ENCODE peak calls at places on chromosome 5, in four cellular contexts. D is GM23248, M is fibroblast of lung, O is endothelial cell of umbilical vein. X is an unnamed sample.

GRCh38 chr5:32443541-32444190 is 874 bp downstream of the ZFR start:
- DNase-seq in D (peak), M (peak), O (peak), X (peak)

GRCh38 chr5:125525356-125525755 is 778.9 kb upstream of the ZNF608 start:
- DNase-seq in M (no peak), O (no peak), D (no peak), X (no peak)

GRCh38 chr5:107381189-107381856 is 289.4 kb downstream of the EFNA5 start:
- DNase-seq in D (peak), O (no peak), M (peak), X (no peak)

GRCh38 chr5:135446186-135446585 is 962 bp downstream of the DCANP1 start:
- DNase-seq in M (no peak), D (no peak), O (no peak), X (no peak)

GRCh38 chr5:89299998-89300397 is 417.0 kb upstream of the MEF2C start:
- DNase-seq in D (no peak), M (no peak), O (no peak), X (no peak)

GRCh38 chr5:175464414-175465233 is 13.7 kb upstream of the SFXN1 start:
- DNase-seq in M (peak), D (peak), O (peak), X (no peak)

GRCh38 chr5:150440948-150441812 is 8.4 kb downstream of the RPS14 start:
- DNase-seq in O (no peak), M (no peak), D (no peak), X (no peak)

GRCh38 chr5:8606231-8606630 is 737.3 kb downstream of the MTRR start:
- DNase-seq in D (no peak), M (no peak), O (no peak), X (no peak)

GRCh38 chr5:149510136-149510535 is 41.1 kb downstream of the CSNK1A1 start:
- DNase-seq in M (no peak), D (no peak), O (no peak), X (no peak)

GRCh38 chr5:74624501-74624900 is 16.0 kb downstream of the ENC1 start:
- DNase-seq in O (no peak), D (no peak), M (no peak), X (no peak)

GRCh38 chr5:156326718-156327259 is at the start of gene SGCD:
- DNase-seq in M (peak), D (peak), O (peak), X (peak)

GRCh38 chr5:172002310-172002709 is 4.1 kb downstream of the FBXW11 start:
- DNase-seq in D (peak), M (no peak), O (peak), X (no peak)

GRCh38 chr5:159156839-159157238 is 52.5 kb downstream of the RNF145 start:
- DNase-seq in D (peak), M (peak), O (peak), X (peak)

DNA sequence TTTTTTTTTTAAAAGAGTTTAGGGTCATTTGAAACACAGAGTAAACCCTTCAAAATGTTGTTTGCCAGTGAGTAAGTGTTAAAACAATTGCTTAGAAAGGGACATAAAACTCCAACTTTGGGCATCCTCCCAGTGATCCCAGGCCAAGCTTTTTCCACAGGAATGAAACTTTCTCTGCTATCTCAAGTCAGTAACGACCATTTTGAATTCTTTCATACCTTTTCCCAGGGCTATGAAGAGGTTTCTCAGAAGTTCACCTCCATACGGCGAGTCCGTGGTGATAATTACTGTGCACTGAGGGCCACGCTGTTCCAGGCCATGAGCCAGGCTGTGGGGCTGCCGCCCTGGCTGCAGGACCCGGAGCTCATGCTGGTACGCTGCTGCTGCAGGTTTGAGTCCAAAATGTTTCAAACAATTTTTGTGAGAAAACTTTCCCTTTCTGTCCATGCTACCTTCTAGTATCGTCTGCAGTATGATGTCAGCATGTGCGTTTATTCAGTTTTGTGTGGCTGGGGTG is 16.8 kb downstream of the OTULIN start:
- DNase-seq in M (no peak), D (no peak), O (no peak), X (peak)
- H3K4me3 ChIP-seq in M (no peak), D (no peak), O (no peak), X (no peak)

GRCh38 chr5:16879650-16880049 is 56.4 kb downstream of the MYO10 start:
- DNase-seq in O (no peak), M (no peak), D (no peak), X (no peak)
- H3K4me3 ChIP-seq in O (no peak), M (no peak), D (no peak), X (no peak)

DNA sequence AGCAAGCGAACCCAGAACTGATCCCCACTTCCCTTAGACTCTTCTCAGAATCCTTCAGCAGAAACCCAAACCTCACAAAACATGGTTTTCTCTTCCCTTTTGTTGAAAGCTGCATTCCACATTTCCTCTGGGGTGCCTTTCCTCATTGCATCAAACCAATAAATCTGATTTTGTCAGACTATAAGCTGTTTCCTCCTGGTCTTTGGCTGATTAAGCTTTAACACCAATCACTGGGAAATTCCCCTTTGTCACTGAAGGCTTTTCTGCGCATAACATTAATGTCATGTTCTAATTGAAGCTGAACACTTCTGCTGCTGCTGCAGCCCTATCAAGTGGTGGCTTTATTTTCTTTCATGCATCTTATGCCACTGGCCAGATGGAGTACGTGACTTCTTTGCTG is 201.3 kb upstream of the CHD1 start:
- DNase-seq in D (no peak), O (peak), M (no peak), X (no peak)
- H3K4me3 ChIP-seq in D (no peak), O (no peak), M (no peak), X (no peak)

GRCh38 chr5:68070641-68071191 is 144.8 kb upstream of the PIK3R1 start:
- DNase-seq in D (peak), O (no peak), M (no peak), X (no peak)
- H3K4me3 ChIP-seq in D (peak), O (no peak), M (no peak), X (no peak)

DNA sequence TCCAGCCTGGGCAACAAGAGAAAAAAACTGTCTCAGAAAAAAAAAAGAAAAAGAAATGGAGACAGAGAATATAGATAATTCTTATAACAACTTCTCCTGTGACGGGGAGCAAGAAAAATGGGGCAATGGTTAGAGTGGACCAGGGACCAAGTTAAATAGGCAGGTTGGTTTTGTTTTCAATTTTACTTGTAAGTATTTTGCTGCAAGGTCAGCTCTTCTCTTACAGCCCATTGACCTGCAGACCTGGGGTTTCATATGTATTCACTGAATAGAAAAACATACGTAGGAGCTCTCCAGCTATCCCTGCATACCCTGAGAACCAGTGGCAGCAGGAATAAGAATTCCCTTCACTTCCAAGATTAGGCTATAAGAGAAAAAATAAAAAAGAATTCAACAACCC is 29.2 kb upstream of the IL13 start:
- DNase-seq in O (no peak), D (no peak), M (no peak), X (no peak)
- H3K4me3 ChIP-seq in O (no peak), D (no peak), M (no peak), X (no peak)